ENCODE peak calls at places on chromosomes 7 and 10, in five cellular contexts. One of them, this sample, is unnamed.

GRCh38 chr7:151742713-151743480 is 134.0 kb downstream of the PRKAG2 start:
- DNase-seq in endothelial cell of umbilical vein: peak
- DNase-seq in prostate gland: no peak
- DNase-seq in vagina: no peak
- DNase-seq in transverse colon: no peak
- DNase-seq in this sample: no peak

GRCh38 chr7:142797342-142797798 is 26.6 kb downstream of the PRSS2 start:
- DNase-seq in endothelial cell of umbilical vein: no peak
- DNase-seq in prostate gland: no peak
- DNase-seq in vagina: no peak
- DNase-seq in transverse colon: no peak
- DNase-seq in this sample: no peak

GRCh38 chr10:64275774-64276173 is 754.6 kb downstream of the REEP3 start:
- DNase-seq in endothelial cell of umbilical vein: no peak
- DNase-seq in prostate gland: no peak
- DNase-seq in vagina: no peak
- DNase-seq in transverse colon: no peak
- DNase-seq in this sample: no peak

GRCh38 chr7:117810642-117811512 is 62.4 kb downstream of the CTTNBP2 start:
- DNase-seq in endothelial cell of umbilical vein: no peak
- DNase-seq in prostate gland: no peak
- DNase-seq in vagina: no peak
- DNase-seq in transverse colon: no peak
- DNase-seq in this sample: no peak

GRCh38 chr10:17272648-17273047 is 44.6 kb downstream of the VIM start:
- DNase-seq in endothelial cell of umbilical vein: no peak
- DNase-seq in prostate gland: no peak
- DNase-seq in vagina: no peak
- DNase-seq in transverse colon: no peak
- DNase-seq in this sample: no peak

GRCh38 chr10:43880160-43880559 is 231.5 kb upstream of the ZNF32 start:
- DNase-seq in endothelial cell of umbilical vein: no peak
- DNase-seq in prostate gland: no peak
- DNase-seq in vagina: no peak
- DNase-seq in transverse colon: no peak
- DNase-seq in this sample: no peak

GRCh38 chr10:12394236-12395033 is 45.1 kb downstream of the CAMK1D start:
- DNase-seq in endothelial cell of umbilical vein: no peak
- DNase-seq in prostate gland: no peak
- DNase-seq in vagina: no peak
- DNase-seq in transverse colon: no peak
- DNase-seq in this sample: no peak

GRCh38 chr7:42156957-42157721 is 79.9 kb downstream of the GLI3 start:
- DNase-seq in endothelial cell of umbilical vein: no peak
- DNase-seq in prostate gland: no peak
- DNase-seq in vagina: no peak
- DNase-seq in transverse colon: no peak
- DNase-seq in this sample: no peak

GRCh38 chr10:63501954-63502353 is 19.2 kb upstream of the REEP3 start:
- DNase-seq in endothelial cell of umbilical vein: no peak
- DNase-seq in prostate gland: no peak
- DNase-seq in vagina: no peak
- DNase-seq in transverse colon: no peak
- DNase-seq in this sample: no peak

GRCh38 chr7:66522518-66522917 is 106.2 kb upstream of the KCTD7 start:
- DNase-seq in endothelial cell of umbilical vein: no peak
- DNase-seq in prostate gland: no peak
- DNase-seq in vagina: no peak
- DNase-seq in transverse colon: no peak
- DNase-seq in this sample: no peak

GRCh38 chr10:32955790-32956189 is 2.2 kb downstream of the ITGB1 start:
- DNase-seq in endothelial cell of umbilical vein: no peak
- DNase-seq in prostate gland: no peak
- DNase-seq in vagina: no peak
- DNase-seq in transverse colon: no peak
- DNase-seq in this sample: no peak

GRCh38 chr7:73647725-73648592 is 19.7 kb upstream of the VPS37D start:
- DNase-seq in endothelial cell of umbilical vein: no peak
- DNase-seq in prostate gland: no peak
- DNase-seq in vagina: no peak
- DNase-seq in transverse colon: peak
- DNase-seq in this sample: no peak

GRCh38 chr7:54841772-54842707 is 83.0 kb upstream of the SEC61G start:
- DNase-seq in endothelial cell of umbilical vein: peak
- DNase-seq in prostate gland: no peak
- DNase-seq in vagina: no peak
- DNase-seq in transverse colon: peak
- DNase-seq in this sample: no peak

GRCh38 chr7:111101856-111102646 is 11.1 kb downstream of the LRRN3 start:
- DNase-seq in endothelial cell of umbilical vein: no peak
- DNase-seq in prostate gland: no peak
- DNase-seq in vagina: no peak
- DNase-seq in transverse colon: no peak
- DNase-seq in this sample: no peak

GRCh38 chr10:33459597-33459996 is 125.1 kb upstream of the NRP1 start:
- DNase-seq in endothelial cell of umbilical vein: no peak
- DNase-seq in prostate gland: no peak
- DNase-seq in vagina: no peak
- DNase-seq in transverse colon: no peak
- DNase-seq in this sample: no peak

GRCh38 chr7:100823140-100823525 is 4.2 kb downstream of the EPHB4 start:
- DNase-seq in endothelial cell of umbilical vein: peak
- DNase-seq in prostate gland: no peak
- DNase-seq in vagina: no peak
- DNase-seq in transverse colon: no peak
- DNase-seq in this sample: no peak

GRCh38 chr10:112851582-112851981 is 98.5 kb upstream of the TCF7L2 start:
- DNase-seq in endothelial cell of umbilical vein: no peak
- DNase-seq in prostate gland: no peak
- DNase-seq in vagina: no peak
- DNase-seq in transverse colon: peak
- DNase-seq in this sample: no peak

GRCh38 chr7:37540917-37541316 is 92.3 kb upstream of the ELMO1 start:
- DNase-seq in endothelial cell of umbilical vein: no peak
- DNase-seq in prostate gland: peak
- DNase-seq in vagina: no peak
- DNase-seq in transverse colon: no peak
- DNase-seq in this sample: no peak

GRCh38 chr10:131021967-131022366 is 289.6 kb downstream of the TCERG1L start:
- DNase-seq in endothelial cell of umbilical vein: no peak
- DNase-seq in prostate gland: no peak
- DNase-seq in vagina: no peak
- DNase-seq in transverse colon: no peak
- DNase-seq in this sample: peak

GRCh38 chr10:4316166-4316810 is 509.7 kb upstream of the AKR1E2 start:
- DNase-seq in endothelial cell of umbilical vein: no peak
- DNase-seq in prostate gland: no peak
- DNase-seq in vagina: no peak
- DNase-seq in transverse colon: no peak
- DNase-seq in this sample: peak

GRCh38 chr7:139916717-139917395 is 87.8 kb downstream of the TBXAS1 start:
- DNase-seq in endothelial cell of umbilical vein: no peak
- DNase-seq in prostate gland: no peak
- DNase-seq in vagina: no peak
- DNase-seq in transverse colon: peak
- DNase-seq in this sample: no peak

GRCh38 chr10:12807096-12807755 is 194.3 kb downstream of the CCDC3 start:
- DNase-seq in endothelial cell of umbilical vein: no peak
- DNase-seq in prostate gland: no peak
- DNase-seq in vagina: no peak
- DNase-seq in transverse colon: no peak
- DNase-seq in this sample: no peak

GRCh38 chr10:107516349-107516748 is 351.8 kb upstream of the SORCS1 start:
- DNase-seq in endothelial cell of umbilical vein: no peak
- DNase-seq in prostate gland: no peak
- DNase-seq in vagina: no peak
- DNase-seq in transverse colon: no peak
- DNase-seq in this sample: no peak

GRCh38 chr7:142809671-142810070 is 38.9 kb downstream of the PRSS2 start:
- DNase-seq in endothelial cell of umbilical vein: no peak
- DNase-seq in prostate gland: no peak
- DNase-seq in vagina: no peak
- DNase-seq in transverse colon: no peak
- DNase-seq in this sample: no peak

GRCh38 chr10:7412482-7413251 is 1.8 kb upstream of the SFMBT2 start:
- DNase-seq in endothelial cell of umbilical vein: no peak
- DNase-seq in prostate gland: peak
- DNase-seq in vagina: no peak
- DNase-seq in transverse colon: peak
- DNase-seq in this sample: no peak

DNA sequence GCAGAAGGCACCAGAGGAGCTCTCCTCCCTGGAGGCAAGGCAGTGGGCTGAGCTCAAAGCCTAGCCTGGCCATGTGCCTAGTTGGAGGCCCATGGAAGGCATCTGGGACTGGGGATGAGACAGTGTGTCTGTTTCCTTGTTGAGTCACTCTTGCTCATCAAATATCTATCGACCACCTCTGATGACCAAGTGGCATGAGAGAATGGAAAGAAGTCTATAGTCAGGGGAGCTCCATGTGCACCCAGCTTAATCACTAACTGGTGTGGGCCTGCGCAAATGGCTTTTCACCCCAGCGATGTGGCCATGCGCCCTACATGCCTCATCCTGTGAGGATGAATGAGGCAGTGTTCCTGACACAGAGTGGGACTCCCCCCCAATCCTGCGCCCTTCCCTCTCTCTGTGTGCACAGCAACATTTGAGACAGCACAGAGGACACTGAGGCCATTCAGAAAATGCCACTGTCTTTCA is 229.9 kb downstream of the RPS24 start:
- DNase-seq in endothelial cell of umbilical vein: no peak
- DNase-seq in prostate gland: no peak
- DNase-seq in vagina: no peak
- DNase-seq in transverse colon: no peak
- DNase-seq in this sample: no peak
- TF ChIP-seq POLR2AphosphoS5 in endothelial cell of umbilical vein: no peak
- TF ChIP-seq POLR2AphosphoS5 in prostate gland: no peak
- TF ChIP-seq POLR2AphosphoS5 in vagina: no peak
- TF ChIP-seq POLR2AphosphoS5 in transverse colon: no peak
- TF ChIP-seq POLR2AphosphoS5 in this sample: no peak

GRCh38 chr10:29120216-29120615 is 168.7 kb upstream of the LYZL1 start:
- DNase-seq in endothelial cell of umbilical vein: no peak
- DNase-seq in prostate gland: no peak
- DNase-seq in vagina: no peak
- DNase-seq in transverse colon: no peak
- DNase-seq in this sample: no peak

GRCh38 chr10:29124864-29125263 is 164.0 kb upstream of the LYZL1 start:
- DNase-seq in endothelial cell of umbilical vein: no peak
- DNase-seq in prostate gland: no peak
- DNase-seq in vagina: no peak
- DNase-seq in transverse colon: no peak
- DNase-seq in this sample: no peak

GRCh38 chr10:29117781-29118180 is 171.1 kb upstream of the LYZL1 start:
- DNase-seq in endothelial cell of umbilical vein: no peak
- DNase-seq in prostate gland: no peak
- DNase-seq in vagina: no peak
- DNase-seq in transverse colon: no peak
- DNase-seq in this sample: no peak

GRCh38 chr10:29113251-29113945 is 175.5 kb upstream of the LYZL1 start:
- DNase-seq in endothelial cell of umbilical vein: peak
- DNase-seq in prostate gland: no peak
- DNase-seq in vagina: no peak
- DNase-seq in transverse colon: no peak
- DNase-seq in this sample: no peak

DNA sequence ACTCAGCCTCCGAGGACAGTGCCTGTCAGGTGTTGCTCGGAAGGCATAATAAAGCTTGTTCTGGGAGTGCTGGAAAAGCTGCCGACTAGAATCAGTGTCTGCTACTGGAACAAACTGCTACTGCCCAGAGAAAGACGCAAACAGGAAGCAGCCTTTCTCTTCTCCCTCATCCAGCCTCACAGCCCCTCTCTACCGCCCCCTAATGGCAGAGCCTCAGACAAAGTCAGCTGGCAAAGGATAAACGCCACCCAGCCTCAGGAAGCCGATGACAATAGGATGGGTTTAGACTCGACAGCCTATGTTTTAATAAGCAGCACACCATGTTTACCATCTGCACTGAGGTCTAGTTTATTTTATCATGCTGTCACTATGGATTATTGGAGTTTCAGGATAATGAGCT is 169.5 kb upstream of the LYZL1 start:
- DNase-seq in endothelial cell of umbilical vein: peak
- DNase-seq in prostate gland: no peak
- DNase-seq in vagina: no peak
- DNase-seq in transverse colon: peak
- DNase-seq in this sample: no peak
- H3K4me3 ChIP-seq in endothelial cell of umbilical vein: no peak
- H3K4me3 ChIP-seq in prostate gland: no peak
- H3K4me3 ChIP-seq in vagina: no peak
- H3K4me3 ChIP-seq in transverse colon: no peak
- H3K4me3 ChIP-seq in this sample: no peak

GRCh38 chr7:518630-519428 is 817 bp downstream of the PDGFA start:
- DNase-seq in endothelial cell of umbilical vein: peak
- DNase-seq in prostate gland: peak
- DNase-seq in vagina: no peak
- DNase-seq in transverse colon: peak
- DNase-seq in this sample: peak

GRCh38 chr7:519974-520458 is 370 bp upstream of the PDGFA start:
- DNase-seq in endothelial cell of umbilical vein: peak
- DNase-seq in prostate gland: no peak
- DNase-seq in vagina: no peak
- DNase-seq in transverse colon: peak
- DNase-seq in this sample: peak

GRCh38 chr7:517848-518629 is 1.6 kb downstream of the PDGFA start:
- DNase-seq in endothelial cell of umbilical vein: peak
- DNase-seq in prostate gland: peak
- DNase-seq in vagina: no peak
- DNase-seq in transverse colon: peak
- DNase-seq in this sample: peak

GRCh38 chr7:520503-521161 is 986 bp upstream of the PDGFA start:
- DNase-seq in endothelial cell of umbilical vein: no peak
- DNase-seq in prostate gland: no peak
- DNase-seq in vagina: no peak
- DNase-seq in transverse colon: no peak
- DNase-seq in this sample: no peak

DNA sequence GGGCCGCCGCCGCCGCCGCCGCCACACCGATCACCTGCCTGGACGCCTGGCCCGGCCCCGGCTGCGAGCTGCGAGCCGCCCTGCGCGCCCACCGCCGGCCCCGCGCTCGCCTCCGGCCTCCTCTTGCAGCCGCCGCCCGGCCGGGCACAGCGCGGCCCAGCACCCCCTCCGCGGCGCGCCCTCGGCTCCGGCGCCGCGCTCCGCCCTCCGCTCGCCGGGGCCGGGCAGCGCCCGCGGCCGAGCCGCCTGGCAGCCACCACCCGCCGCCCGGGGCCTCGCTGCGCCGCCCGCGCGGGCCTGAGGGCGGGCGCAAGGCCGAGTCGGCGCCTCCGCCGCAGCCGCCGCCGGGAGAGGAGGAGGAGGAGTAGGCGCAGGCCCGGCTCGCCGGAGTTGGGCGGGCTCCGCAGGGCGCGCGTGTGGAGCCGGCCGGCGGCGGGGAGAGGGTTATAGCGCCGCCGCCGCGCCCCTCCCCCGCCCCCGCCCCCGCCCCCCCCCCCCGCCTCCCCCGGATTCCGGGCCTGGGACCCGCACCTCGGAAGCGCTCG is at the start of gene PDGFA:
- DNase-seq in endothelial cell of umbilical vein: no peak
- DNase-seq in prostate gland: no peak
- DNase-seq in vagina: no peak
- DNase-seq in transverse colon: no peak
- DNase-seq in this sample: no peak
- TF ChIP-seq POLR2AphosphoS5 in endothelial cell of umbilical vein: peak
- TF ChIP-seq POLR2AphosphoS5 in prostate gland: no peak
- TF ChIP-seq POLR2AphosphoS5 in vagina: no peak
- TF ChIP-seq POLR2AphosphoS5 in transverse colon: peak
- TF ChIP-seq POLR2AphosphoS5 in this sample: peak

GRCh38 chr10:103054621-103055020 is 136.5 kb downstream of the CNNM2 start:
- DNase-seq in endothelial cell of umbilical vein: no peak
- DNase-seq in prostate gland: no peak
- DNase-seq in vagina: no peak
- DNase-seq in transverse colon: no peak
- DNase-seq in this sample: no peak
- H3K4me3 ChIP-seq in endothelial cell of umbilical vein: no peak
- H3K4me3 ChIP-seq in prostate gland: no peak
- H3K4me3 ChIP-seq in vagina: peak
- H3K4me3 ChIP-seq in transverse colon: no peak
- H3K4me3 ChIP-seq in this sample: no peak